ENCODE peak calls at places on chromosomes 7 and 10, in eight cellular contexts. J is mucosa of descending colon; Z is brain microvascular endothelial cell; P is globus pallidus; O is non-pigmented ciliary epithelial cell; W is stimulated activated CD4-positive, alpha-beta T cell treated with anti-CD3 and anti-CD28 coated beads, Interleukin-12 subunit alpha, Interleukin-12 subunit beta, amount 100 ng/mL, for 4 hours; N is SW 1271; X is sigmoid colon. F is an unnamed sample.

GRCh38 chr10:132187421-132188138 is 832 bp downstream of the DPYSL4 start:
- DNase-seq in X (no peak), W (no peak), P (no peak), N (no peak), J (no peak), O (no peak), Z (no peak), F (no peak)

GRCh38 chr7:45650404-45651055 is 76.4 kb downstream of the ADCY1 start:
- DNase-seq in O (no peak), N (no peak), X (no peak), W (no peak), J (no peak), Z (no peak), P (no peak), F (peak; percentile 2)

GRCh38 chr10:19713800-19714525 is 102.3 kb upstream of the PLXDC2 start:
- DNase-seq in W (no peak), J (no peak), P (peak; percentile 39), O (no peak), Z (no peak), X (no peak), N (no peak), F (peak; percentile 7)

GRCh38 chr7:68821846-68822245 is 776.4 kb upstream of the AUTS2 start:
- DNase-seq in J (no peak), W (no peak), P (no peak), Z (no peak), O (no peak), N (no peak), X (no peak), F (no peak)

GRCh38 chr7:68217426-68217825 is 1220.8 kb downstream of the TYW1 start:
- DNase-seq in P (no peak), J (no peak), N (no peak), Z (no peak), W (no peak), X (no peak), O (no peak), F (no peak)

GRCh38 chr10:9302142-9302746 is 1247.8 kb downstream of the GATA3 start:
- DNase-seq in J (no peak), Z (peak; percentile 31), W (no peak), P (peak; percentile 64), O (peak; percentile 26), N (no peak), X (no peak), F (peak; percentile 39)

GRCh38 chr10:42754155-42755027 is 28.2 kb upstream of the BMS1 start:
- DNase-seq in P (no peak), W (peak; percentile 14), O (no peak), Z (no peak), X (no peak), N (no peak), J (peak; percentile 55), F (peak; percentile 25)

GRCh38 chr10:15168296-15168780 is at the start of gene NMT2:
- DNase-seq in X (no peak), P (no peak), N (no peak), W (no peak), J (peak; percentile 93), O (no peak), Z (no peak), F (peak; percentile 88)

GRCh38 chr10:79070091-79070610 is 1.4 kb downstream of the ZMIZ1 start:
- DNase-seq in W (no peak), N (no peak), X (peak; percentile 83), P (peak; percentile 47), Z (no peak), O (no peak), J (no peak), F (peak; percentile 25)

GRCh38 chr7:86989407-86989806 is 70.0 kb downstream of the ELAPOR2 start:
- DNase-seq in N (no peak), O (no peak), P (no peak), Z (no peak), X (no peak), W (no peak), J (no peak), F (no peak)

GRCh38 chr7:105462765-105463164 is 59.3 kb downstream of the PUS7 start:
- DNase-seq in X (no peak), W (no peak), N (no peak), J (no peak), P (no peak), O (no peak), Z (no peak), F (no peak)

GRCh38 chr7:45391618-45392451 is 182.3 kb upstream of the ADCY1 start:
- DNase-seq in J (no peak), P (no peak), Z (no peak), X (no peak), N (no peak), W (no peak), O (no peak), F (no peak)

F was measured in Daoy.